ENCODE peak calls at places on chromosomes 12 and 14, in four cellular contexts. One of them, this sample, is unnamed.

GRCh38 chr14:75427482-75428229 is at the start of gene JDP2:
- DNase-seq in activated naive CD8-positive, alpha-beta T cell treated with anti-CD3 and anti-CD28 coated beads, Interleukin-2, amount 50 U/mL, for 24 hours: peak
- DNase-seq in OCI-LY7: peak
- DNase-seq in breast epithelium: peak
- DNase-seq in this sample: peak

GRCh38 chr14:63860146-63860545 is 7.3 kb downstream of the SYNE2 start:
- DNase-seq in activated naive CD8-positive, alpha-beta T cell treated with anti-CD3 and anti-CD28 coated beads, Interleukin-2, amount 50 U/mL, for 24 hours: no peak
- DNase-seq in OCI-LY7: no peak
- DNase-seq in breast epithelium: no peak
- DNase-seq in this sample: no peak

GRCh38 chr12:90102957-90103652 is 394.5 kb upstream of the ATP2B1 start:
- DNase-seq in activated naive CD8-positive, alpha-beta T cell treated with anti-CD3 and anti-CD28 coated beads, Interleukin-2, amount 50 U/mL, for 24 hours: no peak
- DNase-seq in OCI-LY7: peak
- DNase-seq in breast epithelium: no peak
- DNase-seq in this sample: no peak

GRCh38 chr12:58364389-58365086 is 423.2 kb downstream of the ATP23 start:
- DNase-seq in activated naive CD8-positive, alpha-beta T cell treated with anti-CD3 and anti-CD28 coated beads, Interleukin-2, amount 50 U/mL, for 24 hours: no peak
- DNase-seq in OCI-LY7: no peak
- DNase-seq in breast epithelium: no peak
- DNase-seq in this sample: no peak

GRCh38 chr12:120925740-120926563 is 21.8 kb upstream of the SPPL3 start:
- DNase-seq in activated naive CD8-positive, alpha-beta T cell treated with anti-CD3 and anti-CD28 coated beads, Interleukin-2, amount 50 U/mL, for 24 hours: no peak
- DNase-seq in OCI-LY7: no peak
- DNase-seq in breast epithelium: peak
- DNase-seq in this sample: no peak

GRCh38 chr12:101078881-101079280 is 131.2 kb downstream of the SLC5A8 start:
- DNase-seq in activated naive CD8-positive, alpha-beta T cell treated with anti-CD3 and anti-CD28 coated beads, Interleukin-2, amount 50 U/mL, for 24 hours: no peak
- DNase-seq in OCI-LY7: no peak
- DNase-seq in breast epithelium: no peak
- DNase-seq in this sample: no peak

GRCh38 chr12:123532021-123532420 is 1.5 kb downstream of the RILPL1 start:
- DNase-seq in activated naive CD8-positive, alpha-beta T cell treated with anti-CD3 and anti-CD28 coated beads, Interleukin-2, amount 50 U/mL, for 24 hours: peak
- DNase-seq in OCI-LY7: peak
- DNase-seq in breast epithelium: no peak
- DNase-seq in this sample: no peak

GRCh38 chr12:12853435-12853834 is 37.9 kb upstream of the GPRC5A start:
- DNase-seq in activated naive CD8-positive, alpha-beta T cell treated with anti-CD3 and anti-CD28 coated beads, Interleukin-2, amount 50 U/mL, for 24 hours: no peak
- DNase-seq in OCI-LY7: no peak
- DNase-seq in breast epithelium: no peak
- DNase-seq in this sample: no peak

GRCh38 chr12:9364224-9365176 is 156.3 kb upstream of the PZP start:
- DNase-seq in activated naive CD8-positive, alpha-beta T cell treated with anti-CD3 and anti-CD28 coated beads, Interleukin-2, amount 50 U/mL, for 24 hours: peak
- DNase-seq in OCI-LY7: peak
- DNase-seq in breast epithelium: no peak
- DNase-seq in this sample: no peak

GRCh38 chr14:62796431-62796830 is 248.8 kb downstream of the KCNH5 start:
- DNase-seq in activated naive CD8-positive, alpha-beta T cell treated with anti-CD3 and anti-CD28 coated beads, Interleukin-2, amount 50 U/mL, for 24 hours: no peak
- DNase-seq in OCI-LY7: no peak
- DNase-seq in breast epithelium: no peak
- DNase-seq in this sample: no peak

GRCh38 chr12:59093090-59093489 is 172.8 kb upstream of the LRIG3 start:
- DNase-seq in activated naive CD8-positive, alpha-beta T cell treated with anti-CD3 and anti-CD28 coated beads, Interleukin-2, amount 50 U/mL, for 24 hours: no peak
- DNase-seq in OCI-LY7: no peak
- DNase-seq in breast epithelium: no peak
- DNase-seq in this sample: no peak

GRCh38 chr12:44626883-44627282 is 249.2 kb downstream of the NELL2 start:
- DNase-seq in activated naive CD8-positive, alpha-beta T cell treated with anti-CD3 and anti-CD28 coated beads, Interleukin-2, amount 50 U/mL, for 24 hours: no peak
- DNase-seq in OCI-LY7: no peak
- DNase-seq in breast epithelium: no peak
- DNase-seq in this sample: no peak

GRCh38 chr14:92760524-92760805 is 12.0 kb upstream of the LGMN start:
- DNase-seq in activated naive CD8-positive, alpha-beta T cell treated with anti-CD3 and anti-CD28 coated beads, Interleukin-2, amount 50 U/mL, for 24 hours: no peak
- DNase-seq in OCI-LY7: no peak
- DNase-seq in breast epithelium: no peak
- DNase-seq in this sample: no peak

GRCh38 chr12:2631613-2632350 is 163.0 kb upstream of the FKBP4 start:
- DNase-seq in activated naive CD8-positive, alpha-beta T cell treated with anti-CD3 and anti-CD28 coated beads, Interleukin-2, amount 50 U/mL, for 24 hours: no peak
- DNase-seq in OCI-LY7: no peak
- DNase-seq in breast epithelium: no peak
- DNase-seq in this sample: no peak

GRCh38 chr12:40834321-40834720 is 142.1 kb downstream of the CNTN1 start:
- DNase-seq in activated naive CD8-positive, alpha-beta T cell treated with anti-CD3 and anti-CD28 coated beads, Interleukin-2, amount 50 U/mL, for 24 hours: no peak
- DNase-seq in OCI-LY7: no peak
- DNase-seq in breast epithelium: no peak
- DNase-seq in this sample: no peak

GRCh38 chr14:64423987-64424386 is 35.8 kb downstream of the MTHFD1 start:
- DNase-seq in activated naive CD8-positive, alpha-beta T cell treated with anti-CD3 and anti-CD28 coated beads, Interleukin-2, amount 50 U/mL, for 24 hours: no peak
- DNase-seq in OCI-LY7: no peak
- DNase-seq in breast epithelium: no peak
- DNase-seq in this sample: no peak

GRCh38 chr14:37590810-37591139 is 4.3 kb downstream of the FOXA1 start:
- DNase-seq in activated naive CD8-positive, alpha-beta T cell treated with anti-CD3 and anti-CD28 coated beads, Interleukin-2, amount 50 U/mL, for 24 hours: no peak
- DNase-seq in OCI-LY7: no peak
- DNase-seq in breast epithelium: no peak
- DNase-seq in this sample: no peak

GRCh38 chr12:57560516-57560915 is 10.7 kb downstream of the KIF5A start:
- DNase-seq in activated naive CD8-positive, alpha-beta T cell treated with anti-CD3 and anti-CD28 coated beads, Interleukin-2, amount 50 U/mL, for 24 hours: no peak
- DNase-seq in OCI-LY7: no peak
- DNase-seq in breast epithelium: no peak
- DNase-seq in this sample: no peak

GRCh38 chr12:32679910-32680217 is 763 bp downstream of the DNM1L start:
- DNase-seq in activated naive CD8-positive, alpha-beta T cell treated with anti-CD3 and anti-CD28 coated beads, Interleukin-2, amount 50 U/mL, for 24 hours: no peak
- DNase-seq in OCI-LY7: no peak
- DNase-seq in breast epithelium: no peak
- DNase-seq in this sample: no peak

GRCh38 chr12:40691913-40692616 is at the start of gene CNTN1:
- DNase-seq in activated naive CD8-positive, alpha-beta T cell treated with anti-CD3 and anti-CD28 coated beads, Interleukin-2, amount 50 U/mL, for 24 hours: no peak
- DNase-seq in OCI-LY7: no peak
- DNase-seq in breast epithelium: peak
- DNase-seq in this sample: peak

GRCh38 chr14:28088125-28088524 is 678.5 kb upstream of the FOXG1 start:
- DNase-seq in activated naive CD8-positive, alpha-beta T cell treated with anti-CD3 and anti-CD28 coated beads, Interleukin-2, amount 50 U/mL, for 24 hours: no peak
- DNase-seq in OCI-LY7: no peak
- DNase-seq in breast epithelium: no peak
- DNase-seq in this sample: no peak

GRCh38 chr14:61326847-61327246 is 5.5 kb downstream of the PRKCH start:
- DNase-seq in activated naive CD8-positive, alpha-beta T cell treated with anti-CD3 and anti-CD28 coated beads, Interleukin-2, amount 50 U/mL, for 24 hours: no peak
- DNase-seq in OCI-LY7: no peak
- DNase-seq in breast epithelium: peak
- DNase-seq in this sample: no peak

GRCh38 chr14:59116984-59117415 is 71.5 kb upstream of the DAAM1 start:
- DNase-seq in activated naive CD8-positive, alpha-beta T cell treated with anti-CD3 and anti-CD28 coated beads, Interleukin-2, amount 50 U/mL, for 24 hours: no peak
- DNase-seq in OCI-LY7: peak
- DNase-seq in breast epithelium: no peak
- DNase-seq in this sample: no peak

GRCh38 chr12:101414533-101415119 is 7.1 kb upstream of the ARL1 start:
- DNase-seq in activated naive CD8-positive, alpha-beta T cell treated with anti-CD3 and anti-CD28 coated beads, Interleukin-2, amount 50 U/mL, for 24 hours: peak
- DNase-seq in OCI-LY7: peak
- DNase-seq in breast epithelium: no peak
- DNase-seq in this sample: no peak

GRCh38 chr14:28468191-28469151 is 298.1 kb upstream of the FOXG1 start:
- DNase-seq in activated naive CD8-positive, alpha-beta T cell treated with anti-CD3 and anti-CD28 coated beads, Interleukin-2, amount 50 U/mL, for 24 hours: no peak
- DNase-seq in OCI-LY7: no peak
- DNase-seq in breast epithelium: no peak
- DNase-seq in this sample: no peak

GRCh38 chr12:82803201-82803600 is 116.5 kb downstream of the TMTC2 start:
- DNase-seq in activated naive CD8-positive, alpha-beta T cell treated with anti-CD3 and anti-CD28 coated beads, Interleukin-2, amount 50 U/mL, for 24 hours: no peak
- DNase-seq in OCI-LY7: no peak
- DNase-seq in breast epithelium: no peak
- DNase-seq in this sample: no peak

GRCh38 chr12:107035733-107036132 is 48.8 kb upstream of the MTERF2 start:
- DNase-seq in activated naive CD8-positive, alpha-beta T cell treated with anti-CD3 and anti-CD28 coated beads, Interleukin-2, amount 50 U/mL, for 24 hours: no peak
- DNase-seq in OCI-LY7: no peak
- DNase-seq in breast epithelium: no peak
- DNase-seq in this sample: no peak

GRCh38 chr12:40752011-40752410 is 59.8 kb downstream of the CNTN1 start:
- DNase-seq in activated naive CD8-positive, alpha-beta T cell treated with anti-CD3 and anti-CD28 coated beads, Interleukin-2, amount 50 U/mL, for 24 hours: no peak
- DNase-seq in OCI-LY7: no peak
- DNase-seq in breast epithelium: no peak
- DNase-seq in this sample: no peak

GRCh38 chr12:132321321-132322118 is 7.9 kb downstream of the GALNT9 start:
- DNase-seq in activated naive CD8-positive, alpha-beta T cell treated with anti-CD3 and anti-CD28 coated beads, Interleukin-2, amount 50 U/mL, for 24 hours: no peak
- DNase-seq in OCI-LY7: no peak
- DNase-seq in breast epithelium: no peak
- DNase-seq in this sample: no peak

GRCh38 chr12:45666452-45667215 is 62.9 kb upstream of the ARID2 start:
- DNase-seq in activated naive CD8-positive, alpha-beta T cell treated with anti-CD3 and anti-CD28 coated beads, Interleukin-2, amount 50 U/mL, for 24 hours: no peak
- DNase-seq in OCI-LY7: no peak
- DNase-seq in breast epithelium: no peak
- DNase-seq in this sample: no peak

GRCh38 chr12:22083167-22083566 is 37.1 kb downstream of the CMAS start:
- DNase-seq in activated naive CD8-positive, alpha-beta T cell treated with anti-CD3 and anti-CD28 coated beads, Interleukin-2, amount 50 U/mL, for 24 hours: no peak
- DNase-seq in OCI-LY7: peak
- DNase-seq in breast epithelium: no peak
- DNase-seq in this sample: no peak

GRCh38 chr12:123038966-123039365 is 58.5 kb downstream of the ARL6IP4 start:
- DNase-seq in activated naive CD8-positive, alpha-beta T cell treated with anti-CD3 and anti-CD28 coated beads, Interleukin-2, amount 50 U/mL, for 24 hours: no peak
- DNase-seq in OCI-LY7: no peak
- DNase-seq in breast epithelium: no peak
- DNase-seq in this sample: no peak

GRCh38 chr12:112162261-112162790 is 37.0 kb downstream of the TRAFD1 start:
- DNase-seq in activated naive CD8-positive, alpha-beta T cell treated with anti-CD3 and anti-CD28 coated beads, Interleukin-2, amount 50 U/mL, for 24 hours: no peak
- DNase-seq in OCI-LY7: no peak
- DNase-seq in breast epithelium: peak
- DNase-seq in this sample: no peak

GRCh38 chr12:117034691-117035090 is 64.5 kb downstream of the TESC start:
- DNase-seq in activated naive CD8-positive, alpha-beta T cell treated with anti-CD3 and anti-CD28 coated beads, Interleukin-2, amount 50 U/mL, for 24 hours: no peak
- DNase-seq in OCI-LY7: no peak
- DNase-seq in breast epithelium: no peak
- DNase-seq in this sample: no peak

GRCh38 chr12:52216807-52217206 is 16.2 kb upstream of the KRT7 start:
- DNase-seq in activated naive CD8-positive, alpha-beta T cell treated with anti-CD3 and anti-CD28 coated beads, Interleukin-2, amount 50 U/mL, for 24 hours: no peak
- DNase-seq in OCI-LY7: no peak
- DNase-seq in breast epithelium: peak
- DNase-seq in this sample: no peak

GRCh38 chr12:93127107-93127560 is 198.0 kb upstream of the EEA1 start:
- DNase-seq in activated naive CD8-positive, alpha-beta T cell treated with anti-CD3 and anti-CD28 coated beads, Interleukin-2, amount 50 U/mL, for 24 hours: no peak
- DNase-seq in OCI-LY7: no peak
- DNase-seq in breast epithelium: no peak
- DNase-seq in this sample: no peak

GRCh38 chr14:102829106-102829505 is 51.9 kb downstream of the TRAF3 start:
- DNase-seq in activated naive CD8-positive, alpha-beta T cell treated with anti-CD3 and anti-CD28 coated beads, Interleukin-2, amount 50 U/mL, for 24 hours: no peak
- DNase-seq in OCI-LY7: no peak
- DNase-seq in breast epithelium: no peak
- DNase-seq in this sample: no peak

GRCh38 chr12:75212072-75212471 is 2.4 kb upstream of the KCNC2 start:
- DNase-seq in activated naive CD8-positive, alpha-beta T cell treated with anti-CD3 and anti-CD28 coated beads, Interleukin-2, amount 50 U/mL, for 24 hours: no peak
- DNase-seq in OCI-LY7: no peak
- DNase-seq in breast epithelium: no peak
- DNase-seq in this sample: no peak

GRCh38 chr14:49768301-49769121 is 558 bp downstream of the KLHDC2 start:
- DNase-seq in activated naive CD8-positive, alpha-beta T cell treated with anti-CD3 and anti-CD28 coated beads, Interleukin-2, amount 50 U/mL, for 24 hours: peak
- DNase-seq in OCI-LY7: peak
- DNase-seq in breast epithelium: peak
- DNase-seq in this sample: peak

GRCh38 chr12:47860873-47861272 is 41.2 kb upstream of the HDAC7 start:
- DNase-seq in activated naive CD8-positive, alpha-beta T cell treated with anti-CD3 and anti-CD28 coated beads, Interleukin-2, amount 50 U/mL, for 24 hours: no peak
- DNase-seq in OCI-LY7: no peak
- DNase-seq in breast epithelium: no peak
- DNase-seq in this sample: no peak